ENCODE peak calls at places on chromosome 15, in eight cellular contexts. U is vagina, Q is ascending aorta, D is left ventricle myocardium inferior, P is sigmoid colon, X is lung, H is psoas muscle, C is spleen. J is an unnamed sample.
A peak's percentile ranks its signal among the peaks of the same experiment; 100 is the strongest.

GRCh38 chr15:95017950-95018349 is 786.6 kb downstream of the MCTP2 start:
- DNase-seq in U (no peak), Q (no peak), D (peak; percentile 52), P (peak; percentile 70), X (no peak), H (peak; percentile 27), C (peak; percentile 85), J (peak; percentile 36)

GRCh38 chr15:80929225-80929624 is 60.4 kb downstream of the MESD start:
- DNase-seq in U (no peak), Q (no peak), D (no peak), P (no peak), X (no peak), H (no peak), C (peak; percentile 2), J (no peak)

GRCh38 chr15:74799255-74799842 is 13.3 kb upstream of the LMAN1L start:
- DNase-seq in U (no peak), Q (no peak), D (no peak), P (peak; percentile 52), X (no peak), H (no peak), C (peak; percentile 87), J (no peak)

GRCh38 chr15:22257047-22257667 is 176.8 kb downstream of the OR4M2 start:
- DNase-seq in U (no peak), Q (no peak), D (no peak), P (no peak), X (no peak), H (no peak), C (peak; percentile 71), J (no peak)

GRCh38 chr15:69539316-69539715 is 86.7 kb downstream of the RPLP1 start:
- DNase-seq in U (no peak), Q (no peak), D (no peak), P (no peak), X (no peak), H (no peak), C (no peak), J (no peak)

GRCh38 chr15:78949461-78949860 is 4.6 kb upstream of the CTSH start:
- DNase-seq in U (no peak), Q (no peak), D (no peak), P (no peak), X (no peak), H (no peak), C (no peak), J (no peak)

GRCh38 chr15:74184582-74185091 is 11.1 kb downstream of the ISLR start:
- DNase-seq in U (no peak), Q (no peak), D (peak; percentile 10), P (no peak), X (no peak), H (peak; percentile 11), C (no peak), J (no peak)

GRCh38 chr15:70420421-70421196 is 322.9 kb upstream of the TLE3 start:
- DNase-seq in U (no peak), Q (no peak), D (no peak), P (no peak), X (no peak), H (no peak), C (no peak), J (no peak)

GRCh38 chr15:98957655-98958054 is 49.9 kb downstream of the PGPEP1L start:
- DNase-seq in U (no peak), Q (no peak), D (no peak), P (no peak), X (no peak), H (no peak), C (no peak), J (no peak)

GRCh38 chr15:62469874-62470688 is 305.0 kb upstream of the C2CD4B start:
- DNase-seq in U (no peak), Q (no peak), D (peak; percentile 45), P (peak; percentile 87), X (peak; percentile 49), H (peak; percentile 67), C (no peak), J (no peak)

GRCh38 chr15:63763476-63764123 is 70.1 kb downstream of the HERC1 start:
- DNase-seq in U (no peak), Q (no peak), D (no peak), P (no peak), X (no peak), H (no peak), C (no peak), J (no peak)

GRCh38 chr15:38176155-38176554 is 76.5 kb upstream of the SPRED1 start:
- DNase-seq in U (no peak), Q (no peak), D (no peak), P (no peak), X (no peak), H (no peak), C (no peak), J (no peak)

GRCh38 chr15:72237286-72238224 is 6.6 kb upstream of the PKM start:
- DNase-seq in U (no peak), Q (peak; percentile 63), D (no peak), P (peak; percentile 86), X (peak; percentile 75), H (peak; percentile 77), C (no peak), J (peak; percentile 71)

GRCh38 chr15:40322531-40323238 is 807 bp upstream of the INAFM2 start:
- DNase-seq in U (no peak), Q (no peak), D (no peak), P (peak; percentile 83), X (no peak), H (no peak), C (no peak), J (no peak)

GRCh38 chr15:56678562-56678961 is 54.7 kb downstream of the ZNF280D start:
- DNase-seq in U (no peak), Q (no peak), D (no peak), P (no peak), X (no peak), H (no peak), C (no peak), J (no peak)

GRCh38 chr15:87816811-87817210 is 439.7 kb downstream of the NTRK3 start:
- DNase-seq in U (no peak), Q (no peak), D (no peak), P (no peak), X (no peak), H (no peak), C (no peak), J (no peak)

GRCh38 chr15:85316244-85316934 is 64.0 kb upstream of the AKAP13 start:
- DNase-seq in U (no peak), Q (no peak), D (no peak), P (no peak), X (no peak), H (no peak), C (no peak), J (no peak)
- H3K4me3 ChIP-seq in U (no peak overlapping the region), Q (no peak overlapping the region), D (no peak overlapping the region), P (no peak overlapping the region), X (no peak overlapping the region), H (no peak overlapping the region), C (no peak overlapping the region), J (no peak overlapping the region)

DNA sequence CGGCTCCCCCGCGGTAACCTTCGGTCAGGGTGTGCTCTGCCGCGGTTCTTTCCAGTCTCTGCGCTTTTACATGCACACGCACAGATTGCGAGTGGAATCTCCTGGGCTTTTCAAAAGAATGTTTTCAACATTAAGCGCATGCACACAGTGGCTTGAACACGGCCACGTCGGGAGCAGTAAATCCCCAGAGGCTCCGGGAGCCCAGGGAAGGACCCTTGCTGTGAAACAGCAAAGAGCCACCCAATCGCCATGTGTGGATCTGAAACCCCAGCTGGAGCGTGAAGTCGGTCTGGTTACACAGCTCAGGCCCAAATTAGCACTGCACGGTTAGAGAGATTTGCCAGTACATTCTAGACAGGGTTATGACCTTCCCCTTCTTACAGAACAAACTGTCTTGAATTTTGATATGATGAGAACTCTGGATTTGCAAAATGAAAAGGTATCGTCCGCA is 869 bp upstream of the RGMA start:
- DNase-seq in U (no peak), Q (no peak), D (peak; percentile 62), P (peak; percentile 78), X (no peak), H (peak; percentile 49), C (no peak), J (no peak)
- H3K27ac ChIP-seq in U (no peak overlapping the region), Q (no peak overlapping the region), D (peak overlapping the region; percentile 91), P (peak overlapping the region; percentile 86), X (no peak overlapping the region), H (peak overlapping the region; percentile 90), C (no peak overlapping the region), J (no peak overlapping the region)

DNA sequence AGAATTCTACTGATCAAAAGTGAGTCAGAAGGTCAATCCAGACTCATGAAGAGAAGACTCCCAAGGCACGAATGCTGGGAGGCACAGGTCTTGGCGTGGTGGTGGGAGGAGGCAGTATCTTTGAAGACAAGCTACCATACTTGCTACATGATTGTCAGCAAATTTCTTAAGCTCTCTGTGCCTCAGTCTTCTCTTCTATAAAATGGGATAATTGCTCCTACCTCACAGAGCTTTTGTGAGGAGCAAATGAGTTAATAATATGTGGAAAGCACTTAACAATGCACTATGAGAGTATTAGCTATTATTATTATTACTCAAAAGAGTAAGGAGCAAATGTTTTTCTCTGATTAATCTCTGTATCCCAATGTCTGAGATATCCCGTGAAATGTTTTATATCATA is 36.2 kb downstream of the EHD4 start:
- DNase-seq in U (no peak), Q (no peak), D (no peak), P (peak; percentile 34), X (no peak), H (no peak), C (no peak), J (no peak)
- H3K4me1 ChIP-seq in U (peaks cover 72% of the 10 kb centered on the region), Q (peaks cover 17% of the 10 kb centered on the region), D (peaks cover 99% of the 10 kb centered on the region), P (peaks cover 4% of the 10 kb centered on the region), X (peaks cover 25% of the 10 kb centered on the region), H (peaks cover 22% of the 10 kb centered on the region), C (peaks cover 64% of the 10 kb centered on the region), J (peaks cover 30% of the 10 kb centered on the region)

GRCh38 chr15:84600687-84601554 is at the start of gene ZSCAN2:
- DNase-seq in U (no peak), Q (peak; percentile 90), D (peak; percentile 97), P (peak; percentile 97), X (peak; percentile 96), H (peak; percentile 96), C (peak; percentile 99), J (peak; percentile 95)
- H3K4me3 ChIP-seq in U (peak within 1 kb of the TSS; percentile 93), Q (peak within 1 kb of the TSS; percentile 85), D (peak within 1 kb of the TSS; percentile 86), P (peak within 1 kb of the TSS; percentile 91), X (peak within 1 kb of the TSS; percentile 59), H (peak within 1 kb of the TSS; percentile 100), C (peak within 1 kb of the TSS; percentile 99), J (peak within 1 kb of the TSS; percentile 86)

DNA sequence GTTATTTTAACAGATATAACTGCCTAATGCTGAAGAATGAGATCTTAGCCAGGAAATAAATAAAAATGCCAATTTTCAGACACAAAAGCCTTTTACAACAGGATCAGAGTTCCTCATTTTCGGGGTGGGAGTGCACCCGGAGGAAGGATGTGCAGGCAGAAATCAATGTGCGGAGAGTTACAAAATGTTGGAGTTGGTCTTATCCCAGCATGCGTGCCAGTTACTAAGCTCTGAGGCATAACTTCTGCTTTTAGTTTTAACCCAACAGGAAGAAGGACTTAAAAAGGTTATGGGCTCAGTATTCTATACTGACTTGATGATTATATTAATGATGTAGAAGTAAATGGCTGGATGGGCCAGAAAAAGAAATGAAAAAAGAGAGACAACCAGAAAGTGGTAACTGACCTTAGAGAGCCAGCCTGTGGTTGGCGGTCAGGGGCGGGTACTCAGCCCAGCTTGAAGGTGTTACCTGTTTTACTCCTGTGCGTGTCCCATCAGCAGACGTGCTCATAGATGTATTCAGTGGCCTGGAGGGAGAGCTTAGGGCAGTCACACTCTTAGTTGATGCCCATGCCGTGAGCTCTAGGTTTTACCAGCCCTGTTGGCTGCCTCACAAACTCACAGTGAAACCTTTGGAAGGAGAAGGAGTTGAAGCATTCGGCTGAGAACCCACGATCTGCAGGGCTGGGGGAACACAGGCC is 164.7 kb downstream of the SV2B start:
- DNase-seq in U (no peak), Q (no peak), D (no peak), P (no peak), X (no peak), H (no peak), C (no peak), J (no peak)
- H3K27ac ChIP-seq in U (peak overlapping the region; percentile 74), Q (peak overlapping the region; percentile 51), D (peak overlapping the region; percentile 78), P (peak overlapping the region; percentile 82), X (no peak overlapping the region), H (peak overlapping the region; percentile 92), C (no peak overlapping the region), J (no peak overlapping the region)

J was measured in breast epithelium.